ENCODE peak calls at places on chromosomes 5 and 9, in five cellular contexts. Z is ureter, V is fibroblast of pulmonary artery, F is NCI-H1092, C is caudate nucleus. M is an unnamed sample.

GRCh38 chr9:26112724-26113123 is 434.5 kb upstream of the TUSC1 start:
- DNase-seq in Z (no peak), V (no peak), F (no peak), C (no peak), M (no peak)

GRCh38 chr9:4114569-4115505 is 185.0 kb downstream of the GLIS3 start:
- DNase-seq in Z (no peak), V (peak), F (no peak), C (no peak), M (peak)

GRCh38 chr9:111860443-111860842 is 36.2 kb upstream of the UGCG start:
- DNase-seq in Z (no peak), V (no peak), F (no peak), C (no peak), M (no peak)

GRCh38 chr5:179870403-179870903 is 11.8 kb upstream of the MRNIP start:
- DNase-seq in Z (no peak), V (peak), F (peak), C (no peak), M (peak)

GRCh38 chr5:76692651-76693050 is 23.3 kb upstream of the F2R start:
- DNase-seq in Z (no peak), V (no peak), F (no peak), C (no peak), M (no peak)

GRCh38 chr9:97475079-97475478 is 26.4 kb upstream of the TMOD1 start:
- DNase-seq in Z (no peak), V (no peak), F (no peak), C (no peak), M (no peak)

GRCh38 chr9:114799441-114799840 is 6.4 kb downstream of the TNFSF15 start:
- DNase-seq in Z (no peak), V (no peak), F (no peak), C (no peak), M (peak)

GRCh38 chr9:130029223-130029583 is 13.8 kb downstream of the FNBP1 start:
- DNase-seq in Z (no peak), V (no peak), F (no peak), C (no peak), M (no peak)

GRCh38 chr5:180673371-180674252 is 24.2 kb upstream of the FLT4 start:
- DNase-seq in Z (peak), V (no peak), F (no peak), C (no peak), M (no peak)

GRCh38 chr9:132742821-132743311 is 72.6 kb downstream of the GTF3C4 start:
- DNase-seq in Z (no peak), V (no peak), F (no peak), C (no peak), M (no peak)

GRCh38 chr5:138263581-138263980 is 10.8 kb downstream of the GFRA3 start:
- DNase-seq in Z (no peak), V (no peak), F (no peak), C (no peak), M (no peak)

GRCh38 chr9:70594546-70594945 is 180.1 kb upstream of the KLF9 start:
- DNase-seq in Z (no peak), V (no peak), F (no peak), C (no peak), M (no peak)

GRCh38 chr5:138276402-138277054 is 2.1 kb upstream of the GFRA3 start:
- DNase-seq in Z (no peak), V (no peak), F (peak), C (no peak), M (peak)

GRCh38 chr5:32690153-32690552 is 21.0 kb upstream of the NPR3 start:
- DNase-seq in Z (no peak), V (no peak), F (no peak), C (no peak), M (peak)

GRCh38 chr5:167688331-167688730 is 603.1 kb upstream of the WWC1 start:
- DNase-seq in Z (no peak), V (peak), F (no peak), C (no peak), M (no peak)

GRCh38 chr9:36118706-36119105 is 17.8 kb upstream of the GLIPR2 start:
- DNase-seq in Z (no peak), V (no peak), F (peak), C (no peak), M (no peak)

GRCh38 chr5:133783481-133783880 is 171.1 kb upstream of the FSTL4 start:
- DNase-seq in Z (no peak), V (no peak), F (no peak), C (no peak), M (no peak)

GRCh38 chr5:112636288-112636731 is 101.4 kb upstream of the APC start:
- DNase-seq in Z (no peak), V (no peak), F (no peak), C (no peak), M (no peak)

GRCh38 chr9:22030101-22030598 is 21.0 kb upstream of the CDKN2B start:
- DNase-seq in Z (no peak), V (peak), F (no peak), C (no peak), M (peak)

M was measured in DMS53.